ENCODE peak calls at places on chromosome X, in ten cellular contexts. C is CD8-positive, alpha-beta T cell; R is HepG2; B is heart left ventricle; U is GM23338; M is CD4-positive, alpha-beta memory T cell; J is ovary; X is Karpas-422; O is GM12878; P is upper lobe of right lung. D is an unnamed sample.
A peak's percentile ranks its signal among the peaks of the same experiment; 100 is the strongest.

GRCh38 chrX:104351173-104351769 is 96.5 kb upstream of the ESX1 start:
- DNase-seq in U (no peak), X (no peak), B (no peak), J (no peak), R (no peak), P (no peak), O (no peak), M (no peak), C (no peak), D (no peak)

GRCh38 chrX:144791298-144791697 is 456.0 kb upstream of the SPANXN1 start:
- DNase-seq in R (no peak), C (no peak), O (no peak), X (no peak), M (no peak), P (no peak), J (no peak), U (no peak), B (no peak), D (no peak)

GRCh38 chrX:84339507-84340364 is 151.7 kb upstream of the RPS6KA6 start:
- DNase-seq in C (no peak), J (no peak), M (peak; percentile 17), R (peak; percentile 0), B (no peak), O (no peak), U (peak; percentile 48), X (peak; percentile 83), P (no peak), D (no peak)

GRCh38 chrX:148871422-148872152 is 371.2 kb downstream of the AFF2 start:
- DNase-seq in P (no peak), J (no peak), R (no peak), B (no peak), X (no peak), M (no peak), U (no peak), C (no peak), O (no peak), D (no peak)

GRCh38 chrX:9464435-9465371 is at the start of gene TBL1X:
- DNase-seq in X (peak; percentile 71), P (peak; percentile 75), O (no peak), B (peak; percentile 78), J (peak; percentile 76), R (peak; percentile 37), C (no peak), U (peak; percentile 41), M (peak; percentile 49), D (peak; percentile 22)

GRCh38 chrX:65406532-65406931 is 128.1 kb downstream of the LAS1L start:
- DNase-seq in J (no peak), O (no peak), P (no peak), C (no peak), R (no peak), B (no peak), U (peak; percentile 23), X (no peak), M (no peak), D (no peak)

GRCh38 chrX:874061-874460 is 243.5 kb downstream of the SHOX start:
- DNase-seq in R (no peak), J (no peak), U (no peak), C (no peak), X (no peak), O (no peak), M (no peak), P (no peak), B (no peak), D (no peak)

GRCh38 chrX:52574416-52575275 is 57.8 kb upstream of the XAGE1B start:
- DNase-seq in O (peak; percentile 2), J (no peak), P (no peak), M (peak; percentile 43), U (peak; percentile 80), R (peak; percentile 39), B (no peak), C (no peak), X (peak; percentile 76), D (no peak)

GRCh38 chrX:135639066-135639815 is 74.2 kb upstream of the CT45A1 start:
- DNase-seq in J (no peak), O (no peak), C (no peak), P (no peak), M (no peak), U (no peak), X (no peak), R (no peak), B (no peak), D (no peak)

GRCh38 chrX:112819013-112819635 is 21.5 kb downstream of the AMOT start:
- DNase-seq in P (no peak), B (no peak), M (no peak), R (no peak), U (no peak), C (no peak), X (no peak), O (no peak), J (no peak), D (no peak)

GRCh38 chrX:73262991-73263390 is 48.3 kb upstream of the NAP1L2 start:
- DNase-seq in O (no peak), J (no peak), B (no peak), R (peak; percentile 7), C (no peak), P (no peak), X (peak; percentile 58), M (peak; percentile 0), U (peak; percentile 63), D (no peak)

DNA sequence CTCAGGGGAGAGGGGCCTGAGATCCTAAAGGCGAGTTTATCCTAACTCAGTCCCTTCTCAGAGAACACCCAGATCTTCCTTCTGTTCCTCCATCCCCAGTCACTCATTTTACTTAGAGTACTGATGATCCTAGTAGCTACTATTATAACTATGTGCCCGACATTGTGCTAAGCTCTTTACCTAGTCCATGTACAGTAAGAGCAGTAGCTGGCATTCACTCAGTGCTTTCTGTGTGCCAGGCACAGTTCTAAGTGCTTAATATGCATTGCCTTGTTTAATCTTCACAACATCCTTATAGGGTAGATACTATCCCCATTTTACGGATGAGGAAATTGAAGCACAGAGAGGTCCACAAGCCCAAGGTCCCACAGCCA is 58.3 kb downstream of the FRMPD3 start:
- DNase-seq in R (no peak), J (no peak), X (no peak), O (no peak), B (no peak), M (no peak), U (no peak), P (no peak), C (no peak), D (no peak)
- H3K27me3 ChIP-seq in R (no peaks in the 10 kb centered on the region), J (no peaks in the 10 kb centered on the region), X (no peaks in the 10 kb centered on the region), O (no peaks in the 10 kb centered on the region), B (peaks cover 15% of the 10 kb centered on the region), M (no peaks in the 10 kb centered on the region), U (peaks cover 58% of the 10 kb centered on the region), P (no peaks in the 10 kb centered on the region), C (no peaks in the 10 kb centered on the region), D (peaks cover 10% of the 10 kb centered on the region)

DNA sequence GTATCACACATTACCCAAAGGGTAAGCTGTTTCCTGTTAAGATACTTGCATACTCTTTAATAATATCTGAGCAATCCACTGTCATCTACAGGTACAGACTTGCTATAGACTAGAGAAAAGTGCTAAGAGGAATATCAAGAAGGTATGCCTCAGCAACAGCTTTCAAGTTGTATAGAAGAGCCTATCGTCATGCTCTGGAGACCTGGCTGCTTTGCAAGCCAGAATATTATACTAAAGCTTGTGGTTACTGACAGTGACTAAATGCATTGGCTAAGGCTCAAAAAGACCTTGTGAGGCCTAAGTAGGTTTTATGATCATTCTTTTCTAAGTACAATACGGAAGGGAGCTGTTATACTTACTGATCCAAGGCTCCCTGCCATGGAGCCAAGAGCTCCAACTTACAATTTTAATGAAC is 11.3 kb downstream of the LAMP2 start:
- DNase-seq in U (no peak), C (no peak), B (no peak), P (no peak), X (peak; percentile 86), O (peak; percentile 12), J (no peak), M (no peak), R (no peak), D (no peak)
- H3K27ac ChIP-seq in U (no peak overlapping the region), C (no peak overlapping the region), B (no peak overlapping the region), P (no peak overlapping the region), X (peak overlapping the region; percentile 93), O (peak overlapping the region; percentile 12), J (no peak overlapping the region), M (peak overlapping the region; percentile 31), R (no peak overlapping the region), D (no peak overlapping the region)

GRCh38 chrX:129540068-129540653 is at the start of gene OCRL:
- DNase-seq in J (peak; percentile 81), C (peak; percentile 4), O (no peak), M (peak; percentile 38), B (peak; percentile 83), R (peak; percentile 51), P (peak; percentile 85), U (peak; percentile 71), X (peak; percentile 85), D (peak; percentile 74)

GRCh38 chrX:129540725-129541184 is 696 bp downstream of the OCRL start:
- DNase-seq in R (peak; percentile 12), M (no peak), J (peak; percentile 41), O (no peak), B (no peak), X (no peak), U (peak; percentile 3), C (no peak), P (peak; percentile 59), D (peak; percentile 64)

GRCh38 chrX:129549124-129549523 is 9.1 kb downstream of the OCRL start:
- DNase-seq in B (no peak), C (no peak), U (no peak), O (no peak), J (no peak), P (no peak), R (no peak), M (no peak), X (no peak), D (no peak)

GRCh38 chrX:129544780-129545179 is 4.7 kb downstream of the OCRL start:
- DNase-seq in O (no peak), X (peak; percentile 11), B (no peak), R (no peak), M (no peak), P (no peak), J (no peak), C (no peak), U (no peak), D (no peak)

DNA sequence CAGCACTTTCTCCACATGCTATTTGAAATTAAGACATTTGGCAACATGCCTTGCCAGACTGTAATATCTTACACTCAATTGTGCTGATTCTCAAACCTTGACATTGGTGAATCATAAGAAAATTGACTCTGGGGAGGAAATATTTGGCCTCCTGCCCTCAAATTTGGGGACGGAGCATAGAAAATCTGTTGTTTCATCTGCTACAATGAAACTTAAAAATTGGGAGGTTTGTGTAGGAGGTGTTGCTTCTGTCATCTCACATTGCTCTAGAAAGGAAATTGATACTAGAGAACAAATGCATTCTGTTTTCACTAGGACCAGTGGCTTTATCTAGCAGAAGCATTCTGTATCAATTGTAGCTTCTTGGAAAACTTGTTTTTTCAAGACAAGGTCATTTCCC is 5.3 kb downstream of the OCRL start:
- DNase-seq in B (no peak), J (no peak), X (no peak), M (no peak), U (no peak), R (no peak), P (no peak), O (no peak), C (no peak), D (no peak)
- H3K36me3 ChIP-seq in B (no peaks in the 10 kb centered on the region), J (no peaks in the 10 kb centered on the region), X (no peaks in the 10 kb centered on the region), M (no peaks in the 10 kb centered on the region), U (peaks cover 4% of the 10 kb centered on the region), R (peaks cover 5% of the 10 kb centered on the region), P (no peaks in the 10 kb centered on the region), O (no peaks in the 10 kb centered on the region), C (no peaks in the 10 kb centered on the region), D (no peaks in the 10 kb centered on the region)

GRCh38 chrX:35340451-35340850 is 397.9 kb downstream of the FAM47B start:
- DNase-seq in P (no peak), M (no peak), J (no peak), X (no peak), R (no peak), U (no peak), B (no peak), C (no peak), O (no peak), D (no peak)

GRCh38 chrX:35339796-35340195 is 397.2 kb downstream of the FAM47B start:
- DNase-seq in R (no peak), O (no peak), P (no peak), J (no peak), C (no peak), M (no peak), X (no peak), B (no peak), U (no peak), D (no peak)
- H3K27me3 ChIP-seq in R (no peaks in the 10 kb centered on the region), O (no peaks in the 10 kb centered on the region), P (no peaks in the 10 kb centered on the region), J (no peaks in the 10 kb centered on the region), C (no peaks in the 10 kb centered on the region), M (no peaks in the 10 kb centered on the region), X (no peaks in the 10 kb centered on the region), B (no peaks in the 10 kb centered on the region), U (no peaks in the 10 kb centered on the region), D (no peaks in the 10 kb centered on the region)